ENCODE peak calls at places on chromosome 17, in five cellular contexts. C is NT2/D1, E is HepG2, A is HEK293T, N is H1. R is an unnamed sample.

GRCh38 chr17:9936075-9936474 is 31.0 kb upstream of the RCVRN start:
- DNase-seq in E (no peak), C (no peak), N (no peak), A (no peak), R (no peak)

GRCh38 chr17:37774508-37774907 is 29.6 kb upstream of the HNF1B start:
- DNase-seq in A (no peak), C (no peak), E (no peak), N (no peak), R (peak; percentile 91)

GRCh38 chr17:81471804-81472456 is 40.7 kb downstream of the ACTG1 start:
- DNase-seq in E (peak; percentile 42), N (no peak), C (peak; percentile 57), A (peak; percentile 98), R (no peak)

GRCh38 chr17:9054146-9054545 is 32.8 kb downstream of the NTN1 start:
- DNase-seq in N (no peak), E (no peak), C (no peak), A (no peak), R (no peak)

GRCh38 chr17:37082461-37082860 is 133.7 kb downstream of the AATF start:
- DNase-seq in C (no peak), N (no peak), A (no peak), E (no peak), R (no peak)

GRCh38 chr17:50356892-50357510 is 11.1 kb downstream of the XYLT2 start:
- DNase-seq in C (no peak), A (no peak), N (no peak), E (no peak), R (no peak)

GRCh38 chr17:63032141-63032540 is 66.1 kb downstream of the TANC2 start:
- DNase-seq in A (no peak), N (no peak), E (no peak), C (no peak), R (no peak)

GRCh38 chr17:78341559-78342437 is 18.1 kb downstream of the SOCS3 start:
- DNase-seq in C (no peak), A (peak; percentile 63), N (no peak), E (no peak), R (no peak)

GRCh38 chr17:13919818-13920217 is 149.5 kb upstream of the COX10 start:
- DNase-seq in N (no peak), C (no peak), E (no peak), A (no peak), R (no peak)

GRCh38 chr17:39069114-39069756 is 82.2 kb downstream of the PLXDC1 start:
- DNase-seq in C (no peak), N (no peak), E (peak; percentile 46), A (peak; percentile 42), R (no peak)

GRCh38 chr17:59221159-59221847 is 992 bp downstream of the GDPD1 start:
- DNase-seq in C (no peak), N (no peak), E (no peak), A (peak; percentile 38), R (no peak)

GRCh38 chr17:46020023-46020735 is 21.1 kb downstream of the STH start:
- DNase-seq in A (no peak), C (no peak), E (no peak), N (no peak), R (peak; percentile 39)

GRCh38 chr17:77476920-77477805 is 336.4 kb downstream of the SEC14L1 start:
- DNase-seq in E (no peak), N (no peak), C (no peak), A (no peak), R (no peak)

GRCh38 chr17:82120148-82120547 is 22.1 kb upstream of the FASN start:
- DNase-seq in N (no peak), E (no peak), C (no peak), A (no peak), R (no peak)

GRCh38 chr17:28760987-28761562 is 17.3 kb downstream of the TRAF4 start:
- DNase-seq in E (no peak), N (no peak), A (no peak), C (no peak), R (no peak)

GRCh38 chr17:18377437-18378204 is at the start of gene EVPLL:
- DNase-seq in C (no peak), E (no peak), N (no peak), A (no peak), R (no peak)

GRCh38 chr17:39820541-39820940 is 43.6 kb downstream of the IKZF3 start:
- DNase-seq in C (no peak), A (no peak), E (no peak), N (no peak), R (no peak)

GRCh38 chr17:77602062-77602746 is 356.3 kb upstream of the TNRC6C start:
- DNase-seq in E (no peak), A (no peak), N (no peak), C (no peak), R (no peak)

GRCh38 chr17:81053043-81053970 is 18.4 kb downstream of the BAIAP2 start:
- DNase-seq in C (no peak), A (no peak), N (no peak), E (no peak), R (no peak)

GRCh38 chr17:38868095-38868967 is 1.5 kb upstream of the LASP1 start:
- DNase-seq in E (peak; percentile 70), C (no peak), A (no peak), N (no peak), R (peak; percentile 51)

DNA sequence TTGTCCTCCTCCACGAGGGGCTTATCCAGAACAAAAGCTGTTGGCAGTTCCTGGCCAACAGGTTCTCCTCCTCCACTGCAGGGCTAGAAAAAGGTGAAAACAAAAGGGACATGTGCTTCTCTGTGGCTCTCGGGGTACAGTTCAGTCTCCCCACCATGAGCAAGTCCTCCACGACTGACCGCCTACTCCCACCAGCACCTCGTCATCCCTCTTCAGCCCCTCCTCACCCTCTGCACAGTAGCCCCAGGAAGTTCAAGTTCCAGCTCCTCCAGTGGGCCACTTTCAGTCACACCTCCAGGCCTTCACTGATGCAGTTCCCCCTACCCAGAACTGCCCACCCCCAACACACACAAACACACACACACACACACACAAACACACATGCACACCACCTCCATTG is 19.4 kb downstream of the KRT9 start:
- DNase-seq in C (no peak), N (no peak), E (no peak), A (no peak), R (no peak)
- TF ChIP-seq SUZ12 in C (no peak), N (no peak), E (no peak), A (no peak), R (no peak)

GRCh38 chr17:19534562-19535149 is 1.0 kb downstream of the SLC47A1 start:
- DNase-seq in A (no peak), E (no peak), N (no peak), C (no peak), R (no peak)
- TF ChIP-seq SUZ12 in A (no peak), E (no peak), N (no peak), C (no peak), R (no peak)

GRCh38 chr17:55089955-55090573 is 121.5 kb downstream of the STXBP4 start:
- DNase-seq in E (peak; percentile 18), N (no peak), C (no peak), A (no peak), R (peak; percentile 79)
- TF ChIP-seq SUZ12 in E (no peak), N (no peak), C (no peak), A (no peak), R (no peak)

DNA sequence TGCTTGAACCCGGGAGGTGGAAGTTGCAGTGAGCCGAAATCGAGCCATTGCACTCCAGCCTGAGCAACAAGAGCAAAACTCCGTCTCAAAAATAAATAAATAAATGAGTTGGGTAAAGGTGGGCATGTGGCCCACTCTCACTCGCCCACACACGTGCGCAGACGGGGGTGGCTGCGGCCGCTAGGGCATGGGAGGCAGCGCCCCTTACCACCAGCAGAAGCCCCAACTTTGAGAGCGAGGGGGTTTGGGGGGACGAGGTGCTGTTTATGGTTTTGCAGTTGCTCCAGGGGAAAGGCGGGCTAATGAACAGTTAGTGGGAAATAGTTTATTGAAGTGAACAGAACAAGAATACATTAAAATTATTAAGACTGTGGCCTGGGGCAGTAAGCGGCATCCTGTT is 14.9 kb upstream of the RBFOX3 start:
- DNase-seq in C (no peak), A (no peak), N (no peak), E (no peak), R (no peak)
- TF ChIP-seq SUZ12 in C (no peak), A (no peak), N (no peak), E (no peak), R (no peak)

GRCh38 chr17:66751771-66752170 is 83.1 kb upstream of the CACNG5 start:
- DNase-seq in C (no peak), A (no peak), N (no peak), E (no peak), R (no peak)

GRCh38 chr17:66752411-66752810 is 82.5 kb upstream of the CACNG5 start:
- DNase-seq in E (no peak), A (no peak), C (no peak), N (no peak), R (no peak)

GRCh38 chr17:66753126-66753920 is 81.6 kb upstream of the CACNG5 start:
- DNase-seq in E (no peak), C (no peak), N (no peak), A (no peak), R (no peak)

GRCh38 chr17:66755944-66756290 is 79.0 kb upstream of the CACNG5 start:
- DNase-seq in E (no peak), C (no peak), A (no peak), N (no peak), R (no peak)

DNA sequence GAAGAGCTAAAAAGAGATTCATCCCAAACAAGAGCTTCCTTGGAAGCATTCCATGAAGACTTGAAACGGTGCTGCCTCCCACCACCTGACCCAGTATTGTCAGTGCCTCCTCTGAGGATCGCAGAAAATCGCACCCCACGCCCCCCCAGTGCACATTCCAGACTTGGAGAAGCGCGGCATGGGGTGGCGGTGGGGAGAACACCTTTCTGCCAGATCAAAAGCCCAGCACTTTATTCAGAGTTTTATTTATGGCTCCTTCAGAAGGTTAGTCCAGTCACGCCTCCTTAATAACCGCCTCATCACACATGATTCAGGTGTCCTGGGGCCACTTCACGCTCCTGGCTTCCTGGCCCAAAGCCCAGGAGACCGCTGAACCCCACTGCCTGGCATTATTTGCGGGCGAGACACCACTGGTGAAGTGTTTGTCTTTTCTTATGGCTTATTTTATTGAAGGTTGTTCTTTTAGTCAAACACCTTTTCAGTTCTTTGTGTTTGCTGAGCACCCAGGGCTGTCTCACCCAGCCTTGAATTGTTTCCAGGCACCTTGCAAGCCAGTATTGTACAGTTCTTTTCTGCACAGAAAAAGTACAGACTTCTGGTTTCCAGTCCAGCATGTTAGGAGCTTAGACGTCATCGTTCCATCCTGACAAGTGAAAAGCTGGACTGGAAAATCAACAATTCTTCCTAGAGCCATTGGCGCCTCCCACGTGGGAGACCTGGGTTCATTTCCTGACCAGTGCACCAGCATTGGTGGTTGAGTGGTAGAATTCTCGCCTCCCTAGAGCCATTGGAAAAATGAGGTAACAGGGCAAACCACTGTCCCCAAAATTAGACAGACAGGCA is 79.6 kb upstream of the CACNG5 start:
- DNase-seq in C (no peak), E (no peak), N (no peak), A (no peak), R (no peak)
- TF ChIP-seq SUZ12 in C (no peak), E (no peak), N (no peak), A (no peak), R (no peak)

GRCh38 chr17:7767425-7768021 is 50.0 kb downstream of the DNAH2 start:
- DNase-seq in A (no peak), C (no peak), N (no peak), E (no peak), R (no peak)
- TF ChIP-seq SUZ12 in A (no peak), C (no peak), N (no peak), E (no peak), R (no peak)